ENCODE peak calls at places on chromosome 1, in five cellular contexts. One of them, this sample, is unnamed.

GRCh38 chr1:200242379-200243041 is 167.3 kb downstream of the ZNF281 start:
- DNase-seq in nephron progenitor cell: peak
- DNase-seq in cardiac fibroblast: peak
- DNase-seq in heart right ventricle: peak
- DNase-seq in osteocyte: no peak
- DNase-seq in this sample: no peak

GRCh38 chr1:226643167-226643566 is 94.6 kb downstream of the STUM start:
- DNase-seq in nephron progenitor cell: no peak
- DNase-seq in cardiac fibroblast: no peak
- DNase-seq in heart right ventricle: no peak
- DNase-seq in osteocyte: no peak
- DNase-seq in this sample: peak

GRCh38 chr1:72366473-72366872 is 84.1 kb upstream of the NEGR1 start:
- DNase-seq in nephron progenitor cell: no peak
- DNase-seq in cardiac fibroblast: peak
- DNase-seq in heart right ventricle: no peak
- DNase-seq in osteocyte: no peak
- DNase-seq in this sample: no peak

GRCh38 chr1:109828756-109829505 is 65.2 kb upstream of the EPS8L3 start:
- DNase-seq in nephron progenitor cell: no peak
- DNase-seq in cardiac fibroblast: no peak
- DNase-seq in heart right ventricle: no peak
- DNase-seq in osteocyte: no peak
- DNase-seq in this sample: no peak

GRCh38 chr1:21631944-21632887 is 36.9 kb downstream of the RAP1GAP start:
- DNase-seq in nephron progenitor cell: no peak
- DNase-seq in cardiac fibroblast: no peak
- DNase-seq in heart right ventricle: no peak
- DNase-seq in osteocyte: no peak
- DNase-seq in this sample: no peak

GRCh38 chr1:183543619-183544204 is 46.5 kb downstream of the NCF2 start:
- DNase-seq in nephron progenitor cell: no peak
- DNase-seq in cardiac fibroblast: peak
- DNase-seq in heart right ventricle: peak
- DNase-seq in osteocyte: no peak
- DNase-seq in this sample: no peak

GRCh38 chr1:210684466-210685294 is 356.0 kb downstream of the HHAT start:
- DNase-seq in nephron progenitor cell: no peak
- DNase-seq in cardiac fibroblast: no peak
- DNase-seq in heart right ventricle: no peak
- DNase-seq in osteocyte: no peak
- DNase-seq in this sample: peak

GRCh38 chr1:238642231-238642630 is 744.1 kb upstream of the CHRM3 start:
- DNase-seq in nephron progenitor cell: no peak
- DNase-seq in cardiac fibroblast: peak
- DNase-seq in heart right ventricle: no peak
- DNase-seq in osteocyte: no peak
- DNase-seq in this sample: no peak

GRCh38 chr1:23562138-23562819 is 3.0 kb upstream of the ID3 start:
- DNase-seq in nephron progenitor cell: peak
- DNase-seq in cardiac fibroblast: peak
- DNase-seq in heart right ventricle: peak
- DNase-seq in osteocyte: peak
- DNase-seq in this sample: peak

GRCh38 chr1:51916587-51917405 is 38.3 kb upstream of the NRDC start:
- DNase-seq in nephron progenitor cell: no peak
- DNase-seq in cardiac fibroblast: peak
- DNase-seq in heart right ventricle: no peak
- DNase-seq in osteocyte: no peak
- DNase-seq in this sample: no peak

GRCh38 chr1:225699336-225699735 is 46.4 kb upstream of the ENAH start:
- DNase-seq in nephron progenitor cell: no peak
- DNase-seq in cardiac fibroblast: peak
- DNase-seq in heart right ventricle: no peak
- DNase-seq in osteocyte: no peak
- DNase-seq in this sample: no peak

DNA sequence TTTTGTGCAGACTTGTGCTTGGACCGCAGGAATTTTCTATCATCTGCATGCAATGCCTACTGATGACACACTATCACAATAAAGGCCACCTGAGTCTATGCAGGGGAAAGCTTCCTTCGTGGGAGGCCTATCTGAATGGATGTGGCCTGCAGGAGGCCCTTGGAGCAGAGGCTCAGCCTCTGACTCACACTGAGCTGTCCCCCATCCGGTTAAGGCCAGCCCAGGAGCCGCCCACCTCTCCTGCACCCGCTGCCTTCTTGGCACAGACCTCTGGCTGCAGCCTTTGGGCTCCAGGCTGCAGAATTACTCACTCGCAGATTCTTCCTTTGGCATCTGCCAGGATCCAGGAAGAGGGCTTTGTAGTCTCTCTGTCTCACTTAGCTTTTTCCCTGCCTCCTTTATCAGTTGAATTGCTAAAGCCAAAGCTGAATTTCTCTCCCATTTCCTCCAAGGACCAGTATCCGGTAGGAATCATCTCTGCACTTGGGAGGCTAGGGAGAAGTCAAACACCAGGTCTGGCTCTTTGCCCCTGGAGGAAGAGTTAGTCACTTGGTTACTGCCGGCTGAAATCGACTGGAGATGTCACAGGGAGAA is 65.1 kb upstream of the JUN start:
- DNase-seq in nephron progenitor cell: no peak
- DNase-seq in cardiac fibroblast: peak
- DNase-seq in heart right ventricle: peak
- DNase-seq in osteocyte: peak
- DNase-seq in this sample: no peak
- TF ChIP-seq CTCF in nephron progenitor cell: no peak
- TF ChIP-seq CTCF in cardiac fibroblast: peak
- TF ChIP-seq CTCF in heart right ventricle: no peak
- TF ChIP-seq CTCF in osteocyte: peak
- TF ChIP-seq CTCF in this sample: no peak

DNA sequence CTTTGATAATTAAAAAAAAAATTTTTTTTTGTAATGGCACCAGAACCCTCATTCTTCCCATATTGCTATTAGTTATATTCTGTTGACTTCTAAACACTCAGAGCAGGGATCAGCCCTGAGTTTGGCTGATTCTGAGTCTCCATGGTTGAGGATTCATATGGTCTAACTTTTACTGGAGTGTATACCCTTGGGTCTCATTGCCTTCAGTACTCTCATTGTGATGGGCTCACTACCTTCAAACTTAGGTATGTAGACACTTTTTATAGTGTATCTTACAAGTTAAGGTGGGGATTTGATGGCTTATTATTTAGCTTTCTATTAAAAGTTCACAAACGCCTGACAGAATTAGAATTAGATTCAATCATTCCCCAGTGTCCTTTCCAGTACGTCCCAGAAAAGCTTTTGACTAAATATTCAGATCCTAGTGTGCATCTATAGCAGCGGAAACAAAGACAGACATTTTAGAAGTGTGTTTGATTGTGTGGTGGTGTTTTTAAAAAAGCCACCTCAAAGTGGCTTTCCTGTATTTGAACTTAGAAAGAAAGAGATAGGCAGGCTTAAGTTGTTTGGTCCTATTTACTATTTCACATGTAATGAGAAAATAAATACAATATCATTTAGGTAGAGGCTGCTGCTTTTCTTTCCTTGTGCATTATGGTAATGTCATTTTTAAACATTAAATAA is 1.4 kb downstream of the MACF1 start:
- DNase-seq in nephron progenitor cell: no peak
- DNase-seq in cardiac fibroblast: no peak
- DNase-seq in heart right ventricle: no peak
- DNase-seq in osteocyte: no peak
- DNase-seq in this sample: no peak
- TF ChIP-seq CTCF in nephron progenitor cell: no peak
- TF ChIP-seq CTCF in cardiac fibroblast: no peak
- TF ChIP-seq CTCF in heart right ventricle: no peak
- TF ChIP-seq CTCF in osteocyte: no peak
- TF ChIP-seq CTCF in this sample: no peak

DNA sequence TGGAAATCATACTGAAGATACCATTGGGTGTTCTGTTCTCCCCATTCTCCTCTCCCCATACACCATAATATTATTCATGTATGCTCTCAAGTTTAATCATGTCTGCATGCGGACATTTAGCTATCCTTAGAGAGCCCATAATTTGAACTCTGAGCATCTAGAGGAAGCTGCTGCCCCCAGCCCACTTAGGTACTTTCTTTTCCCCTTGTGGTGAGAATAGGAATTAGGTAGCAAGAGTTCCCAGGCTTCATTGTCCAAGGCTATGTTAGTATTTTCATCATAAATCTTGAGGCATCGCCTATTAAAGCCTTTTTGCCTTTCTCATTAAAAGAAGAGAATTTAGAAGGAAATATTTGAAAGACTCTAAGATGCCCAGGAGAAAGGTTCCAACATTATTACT is 96.3 kb downstream of the ROR1 start:
- DNase-seq in nephron progenitor cell: no peak
- DNase-seq in cardiac fibroblast: no peak
- DNase-seq in heart right ventricle: no peak
- DNase-seq in osteocyte: no peak
- DNase-seq in this sample: no peak
- TF ChIP-seq CTCF in nephron progenitor cell: no peak
- TF ChIP-seq CTCF in cardiac fibroblast: no peak
- TF ChIP-seq CTCF in heart right ventricle: no peak
- TF ChIP-seq CTCF in osteocyte: no peak
- TF ChIP-seq CTCF in this sample: no peak

GRCh38 chr1:27318137-27318536 is 3.8 kb upstream of the TMEM222 start:
- DNase-seq in nephron progenitor cell: no peak
- DNase-seq in cardiac fibroblast: no peak
- DNase-seq in heart right ventricle: no peak
- DNase-seq in osteocyte: no peak
- DNase-seq in this sample: no peak

GRCh38 chr1:27322569-27323116 is 680 bp downstream of the TMEM222 start:
- DNase-seq in nephron progenitor cell: no peak
- DNase-seq in cardiac fibroblast: no peak
- DNase-seq in heart right ventricle: no peak
- DNase-seq in osteocyte: no peak
- DNase-seq in this sample: no peak

GRCh38 chr1:27318596-27318995 is 3.4 kb upstream of the TMEM222 start:
- DNase-seq in nephron progenitor cell: no peak
- DNase-seq in cardiac fibroblast: no peak
- DNase-seq in heart right ventricle: no peak
- DNase-seq in osteocyte: no peak
- DNase-seq in this sample: no peak

GRCh38 chr1:27325286-27325685 is 3.3 kb downstream of the TMEM222 start:
- DNase-seq in nephron progenitor cell: no peak
- DNase-seq in cardiac fibroblast: no peak
- DNase-seq in heart right ventricle: no peak
- DNase-seq in osteocyte: no peak
- DNase-seq in this sample: no peak

DNA sequence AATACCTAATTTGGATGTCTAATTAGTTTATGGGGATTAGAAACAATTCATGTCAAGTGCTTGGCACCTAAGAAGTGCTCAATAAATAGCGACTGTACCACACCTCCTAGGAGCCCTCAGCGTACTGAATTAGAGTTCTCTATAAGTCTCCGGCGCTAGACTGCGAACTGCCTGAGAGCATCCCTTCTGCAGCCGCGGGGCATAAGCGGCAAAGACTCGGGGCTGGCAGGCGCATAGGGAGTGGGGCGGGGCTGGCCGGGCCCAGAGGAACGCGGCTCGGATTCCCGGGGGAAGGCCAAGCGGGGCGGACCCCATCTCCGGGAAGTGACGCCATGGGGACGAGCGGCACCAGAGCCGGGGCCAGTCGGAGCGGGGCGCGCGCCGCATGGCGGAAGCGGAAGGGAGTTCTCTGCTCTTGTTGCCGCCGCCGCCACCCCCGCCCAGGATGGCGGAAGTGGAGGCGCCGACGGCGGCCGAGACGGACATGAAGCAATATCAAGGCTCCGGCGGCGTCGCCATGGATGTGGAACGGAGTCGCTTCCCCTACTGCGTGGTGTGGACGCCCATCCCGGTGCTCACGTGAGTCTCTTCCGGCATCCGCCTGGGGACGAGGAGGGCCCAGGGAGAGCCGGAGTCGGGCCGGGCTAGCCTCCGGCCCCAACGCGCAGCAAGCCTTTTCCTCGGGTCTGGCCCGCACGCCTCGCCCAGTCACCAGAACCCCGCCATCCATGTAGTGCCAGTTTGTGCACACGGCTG is at the start of gene TMEM222:
- DNase-seq in nephron progenitor cell: peak
- DNase-seq in cardiac fibroblast: peak
- DNase-seq in heart right ventricle: peak
- DNase-seq in osteocyte: peak
- DNase-seq in this sample: peak
- TF ChIP-seq CTCF in nephron progenitor cell: no peak
- TF ChIP-seq CTCF in cardiac fibroblast: no peak
- TF ChIP-seq CTCF in heart right ventricle: peak
- TF ChIP-seq CTCF in osteocyte: peak
- TF ChIP-seq CTCF in this sample: no peak

GRCh38 chr1:220217383-220217988 is 54.8 kb downstream of the RAB3GAP2 start:
- DNase-seq in nephron progenitor cell: no peak
- DNase-seq in cardiac fibroblast: peak
- DNase-seq in heart right ventricle: no peak
- DNase-seq in osteocyte: no peak
- DNase-seq in this sample: no peak
- TF ChIP-seq CTCF in nephron progenitor cell: no peak
- TF ChIP-seq CTCF in cardiac fibroblast: peak
- TF ChIP-seq CTCF in heart right ventricle: peak
- TF ChIP-seq CTCF in osteocyte: peak
- TF ChIP-seq CTCF in this sample: peak

GRCh38 chr1:117612517-117613248 is 6.8 kb downstream of the TENT5C start:
- DNase-seq in nephron progenitor cell: no peak
- DNase-seq in cardiac fibroblast: peak
- DNase-seq in heart right ventricle: no peak
- DNase-seq in osteocyte: no peak
- DNase-seq in this sample: no peak
- TF ChIP-seq CTCF in nephron progenitor cell: no peak
- TF ChIP-seq CTCF in cardiac fibroblast: no peak
- TF ChIP-seq CTCF in heart right ventricle: no peak
- TF ChIP-seq CTCF in osteocyte: no peak
- TF ChIP-seq CTCF in this sample: no peak